ENCODE peak calls at places on chromosomes 5 and 9, in nine cellular contexts. N is germinal center; D is neural progenitor cell; Q is stimulated activated naive CD8-positive, alpha-beta T cell treated with anti-CD3 and anti-CD28 coated beads, Interleukin-15, Interleukin-2, amounts not matched to agents 100 U/mL and 50 U/mL, for 24 hours; B is NCI-H345; G is occipital lobe; S is lung microvascular endothelial cell; U is stimulated activated CD8-positive, alpha-beta memory T cell treated with anti-CD3 and anti-CD28 coated beads, Interleukin-15, amount 100 ng/mL, for 24 hours; H is left colon. P is an unnamed sample.

GRCh38 chr9:131724678-131725077 is 15.2 kb downstream of the RAPGEF1 start:
- DNase-seq in D (no peak), H (no peak), B (no peak), G (no peak), Q (no peak), U (no peak), S (no peak), N (peak), P (no peak)

GRCh38 chr9:27732494-27732893 is 159.2 kb upstream of the C9orf72 start:
- DNase-seq in B (no peak), U (no peak), S (no peak), Q (no peak), G (no peak), H (no peak), N (no peak), D (no peak), P (no peak)

GRCh38 chr9:4905135-4905490 is 80.0 kb upstream of the JAK2 start:
- DNase-seq in G (no peak), H (no peak), Q (no peak), D (no peak), S (no peak), N (no peak), U (no peak), B (no peak), P (no peak)

GRCh38 chr9:94973491-94973941 is 247.0 kb downstream of the AOPEP start:
- DNase-seq in S (peak), G (no peak), H (no peak), U (no peak), N (no peak), B (no peak), D (no peak), Q (no peak), P (no peak)

GRCh38 chr9:87880116-87880515 is 2.6 kb upstream of the SPATA31E1 start:
- DNase-seq in D (no peak), U (no peak), B (no peak), Q (no peak), G (no peak), S (no peak), N (no peak), H (no peak), P (no peak)

GRCh38 chr9:130990362-130991226 is 18.4 kb upstream of the LAMC3 start:
- DNase-seq in H (no peak), G (no peak), S (no peak), Q (no peak), N (no peak), B (no peak), U (no peak), D (no peak), P (no peak)

GRCh38 chr9:105483618-105484017 is 35.8 kb downstream of the FSD1L start:
- DNase-seq in Q (no peak), B (no peak), U (no peak), N (no peak), D (no peak), S (no peak), G (no peak), H (no peak), P (no peak)

GRCh38 chr5:141747152-141747640 is 65.2 kb upstream of the ARAP3 start:
- DNase-seq in U (no peak), B (peak), H (peak), N (peak), G (peak), Q (no peak), D (peak), S (peak), P (no peak)

GRCh38 chr5:103450333-103451061 is 112.1 kb downstream of the NUDT12 start:
- DNase-seq in H (no peak), S (no peak), N (no peak), B (no peak), Q (no peak), U (no peak), G (no peak), D (no peak), P (no peak)

GRCh38 chr9:97907051-97907450 is 15.2 kb downstream of the TRMO start:
- DNase-seq in G (no peak), S (no peak), U (no peak), B (no peak), H (peak), N (no peak), D (no peak), Q (no peak), P (no peak)

GRCh38 chr9:128193469-128194096 is 2.2 kb upstream of the CIZ1 start:
- DNase-seq in U (no peak), Q (no peak), G (no peak), H (no peak), D (no peak), B (no peak), S (no peak), N (no peak), P (no peak)

GRCh38 chr5:112738180-112738560 is 485 bp downstream of the APC start:
- DNase-seq in N (peak), U (no peak), S (peak), H (no peak), D (peak), B (no peak), G (peak), Q (peak), P (peak)

GRCh38 chr9:132631685-132632084 is 38.1 kb downstream of the DDX31 start:
- DNase-seq in G (no peak), U (no peak), H (no peak), D (no peak), S (no peak), B (no peak), Q (no peak), N (no peak), P (no peak)

GRCh38 chr5:142769251-142769792 is 855 bp upstream of the ARHGAP26 start:
- DNase-seq in D (peak), N (peak), H (peak), Q (no peak), G (no peak), U (no peak), B (no peak), S (no peak), P (no peak)

GRCh38 chr5:98705841-98706240 is 67.6 kb upstream of the RGMB start:
- DNase-seq in U (no peak), B (no peak), S (no peak), G (no peak), Q (no peak), D (no peak), H (no peak), N (no peak), P (no peak)

GRCh38 chr9:130662099-130662926 is 2.1 kb upstream of the PRDM12 start:
- DNase-seq in S (no peak), D (peak), B (no peak), U (no peak), Q (peak), H (no peak), G (no peak), N (no peak), P (no peak)

GRCh38 chr9:91960367-91960766 is 10.3 kb upstream of the ROR2 start:
- DNase-seq in N (no peak), U (no peak), Q (no peak), D (no peak), H (no peak), S (no peak), B (no peak), G (no peak), P (no peak)

GRCh38 chr9:14309403-14309802 is 4.5 kb downstream of the NFIB start:
- DNase-seq in B (no peak), N (no peak), U (no peak), Q (no peak), S (peak), H (no peak), D (no peak), G (no peak), P (no peak)

GRCh38 chr9:135810806-135811575 is 96.4 kb downstream of the CAMSAP1 start:
- DNase-seq in H (no peak), D (no peak), G (no peak), U (no peak), N (no peak), Q (no peak), S (no peak), B (no peak), P (no peak)

GRCh38 chr5:179241175-179241574 is 104.1 kb downstream of the ADAMTS2 start:
- DNase-seq in G (no peak), D (no peak), Q (no peak), H (no peak), B (no peak), N (no peak), U (no peak), S (no peak), P (no peak)

GRCh38 chr9:107020040-107020530 is 157.1 kb downstream of the ZNF462 start:
- DNase-seq in B (no peak), G (no peak), Q (no peak), N (no peak), S (no peak), U (no peak), H (no peak), D (peak), P (no peak)

GRCh38 chr5:96026334-96027065 is 64.8 kb upstream of the ELL2 start:
- DNase-seq in S (no peak), N (no peak), H (no peak), D (no peak), Q (no peak), B (no peak), U (no peak), G (no peak), P (no peak)

GRCh38 chr5:104774372-104774771 is 1211.8 kb upstream of the NUDT12 start:
- DNase-seq in Q (no peak), G (no peak), S (no peak), H (no peak), D (no peak), U (no peak), B (no peak), N (no peak), P (no peak)

P was measured in GM13976.